ENCODE peak calls at places on chromosomes 13 and 19, in four cellular contexts. C is Peyer's patch, O is uterus, B is lower leg skin. V is an unnamed sample.

GRCh38 chr19:55464039-55464668 is 397 bp downstream of the C19orf85 start:
- DNase-seq in O (no peak), B (no peak), C (no peak), V (no peak)

GRCh38 chr13:75715598-75716523 is 79.7 kb downstream of the LMO7 start:
- DNase-seq in B (no peak), C (no peak), O (no peak), V (no peak)

GRCh38 chr19:12733369-12733896 is 1.1 kb downstream of the TRIR start:
- DNase-seq in B (no peak), O (no peak), C (peak), V (no peak)

GRCh38 chr13:100588350-100589177 is at the start of gene GGACT:
- DNase-seq in B (peak), C (peak), O (peak), V (peak)

GRCh38 chr19:16544468-16545231 is 2.4 kb upstream of the CHERP start:
- DNase-seq in B (no peak), C (no peak), O (no peak), V (no peak)

GRCh38 chr19:17610384-17610783 is 54.9 kb downstream of the COLGALT1 start:
- DNase-seq in O (no peak), C (no peak), B (no peak), V (no peak)

GRCh38 chr19:4524808-4525562 is 6.7 kb upstream of the PLIN4 start:
- DNase-seq in O (peak), C (peak), B (no peak), V (peak)

GRCh38 chr19:37905936-37906867 is at the start of gene WDR87:
- DNase-seq in O (peak), B (peak), C (peak), V (peak)

GRCh38 chr19:8141726-8142524 is 7.5 kb downstream of the FBN3 start:
- DNase-seq in O (no peak), B (no peak), C (no peak), V (no peak)

GRCh38 chr19:34732548-34733255 is 1.3 kb upstream of the ZNF181 start:
- DNase-seq in O (peak), B (no peak), C (no peak), V (no peak)

GRCh38 chr19:51811344-51811743 is 16.4 kb downstream of the FPR3 start:
- DNase-seq in B (no peak), O (no peak), C (no peak), V (no peak)

GRCh38 chr13:40139896-40140520 is 484.5 kb downstream of the COG6 start:
- DNase-seq in C (no peak), B (no peak), O (no peak), V (no peak)

GRCh38 chr13:96963786-96964475 is 30.3 kb downstream of the OXGR1 start:
- DNase-seq in O (no peak), B (no peak), C (no peak), V (no peak)

GRCh38 chr13:109214393-109214792 is 572.0 kb downstream of the IRS2 start:
- DNase-seq in B (no peak), C (no peak), O (no peak), V (no peak)

GRCh38 chr19:56477429-56478338 is 539 bp upstream of the ZNF667 start:
- DNase-seq in B (peak), O (peak), C (peak), V (no peak)

GRCh38 chr19:39679056-39679790 is 23.5 kb downstream of the LGALS16 start:
- DNase-seq in B (no peak), C (no peak), O (no peak), V (peak)

GRCh38 chr13:76711515-76712182 is 174.6 kb downstream of the KCTD12 start:
- DNase-seq in C (no peak), O (peak), B (no peak), V (no peak)

GRCh38 chr19:32037998-32038732 is 307.2 kb upstream of the ZNF507 start:
- DNase-seq in O (peak), C (no peak), B (no peak), V (no peak)

GRCh38 chr13:103009061-103009840 is 57.0 kb downstream of the SLC10A2 start:
- DNase-seq in C (no peak), B (no peak), O (no peak), V (no peak)

GRCh38 chr19:395467-395866 is 13.5 kb downstream of the C2CD4C start:
- DNase-seq in C (no peak), B (no peak), O (no peak), V (no peak)

GRCh38 chr19:46133777-46134231 is 9.3 kb upstream of the IGFL3 start:
- DNase-seq in B (no peak), O (no peak), C (no peak), V (no peak)

GRCh38 chr19:45162464-45163143 is 1.8 kb upstream of the NKPD1 start:
- DNase-seq in O (no peak), B (peak), C (no peak), V (no peak)

GRCh38 chr19:45103200-45103624 is 10.2 kb downstream of the PPP1R37 start:
- DNase-seq in C (peak), O (no peak), B (no peak), V (no peak)

GRCh38 chr19:55392820-55393219 is 7.1 kb downstream of the RPL28 start:
- DNase-seq in C (no peak), B (no peak), O (no peak), V (no peak)

GRCh38 chr13:36001561-36001960 is 129.6 kb downstream of the DCLK1 start:
- DNase-seq in C (no peak), O (no peak), B (no peak), V (no peak)
- TF ChIP-seq POLR2A in C (no peak), O (no peak), B (no peak), V (no peak)

GRCh38 chr19:48329167-48329891 is 4.0 kb downstream of the EMP3 start:
- DNase-seq in B (no peak), O (no peak), C (peak), V (no peak)
- TF ChIP-seq POLR2A in B (no peak), O (no peak), C (no peak), V (no peak)

DNA sequence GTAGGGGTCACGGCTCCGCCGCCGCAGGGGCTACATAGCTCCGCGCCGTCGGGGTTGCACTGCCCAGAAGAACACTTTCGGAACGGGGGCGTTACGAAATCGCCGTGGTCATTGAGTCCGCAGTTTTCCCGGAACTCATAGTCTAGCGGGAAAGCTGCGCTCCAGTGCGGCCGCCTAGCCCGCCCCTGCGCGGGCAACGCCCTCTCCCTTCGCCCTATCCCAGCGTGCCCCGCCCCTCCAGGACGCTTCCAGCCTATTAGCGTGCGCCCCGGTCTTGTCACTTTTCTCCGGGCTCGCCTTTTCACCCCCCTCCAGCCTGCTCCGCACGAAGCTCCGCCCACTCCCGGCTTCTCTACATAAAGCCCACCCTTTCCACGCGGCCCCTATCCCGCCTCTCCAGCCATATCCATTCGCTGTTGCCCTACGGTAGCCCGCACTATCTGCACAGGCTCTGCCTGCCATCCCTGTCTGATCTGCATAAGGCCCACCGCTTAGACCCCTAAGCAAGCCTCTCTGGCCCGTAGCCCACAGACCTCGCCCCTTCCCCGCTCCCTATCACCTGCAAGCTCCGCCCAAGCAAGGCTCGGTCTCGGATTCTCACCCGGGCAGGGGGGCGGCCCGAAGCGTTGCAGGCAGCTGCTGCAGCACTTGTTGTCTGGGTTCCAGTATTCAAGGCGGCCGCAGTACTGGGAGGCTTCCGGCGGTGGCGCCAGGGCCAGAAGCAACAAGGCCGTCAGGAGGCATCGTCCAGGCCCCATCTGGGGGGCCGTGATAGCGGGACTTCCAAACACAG is 1.6 kb downstream of the IGFLR1 start:
- DNase-seq in O (peak), B (peak), C (peak), V (peak)
- TF ChIP-seq POLR2A in O (peak), B (no peak), C (peak), V (peak)

GRCh38 chr13:114130708-114131580 is 1.5 kb downstream of the RASA3 start:
- DNase-seq in O (peak), B (no peak), C (peak), V (peak)
- TF ChIP-seq POLR2A in O (no peak), B (no peak), C (no peak), V (no peak)

DNA sequence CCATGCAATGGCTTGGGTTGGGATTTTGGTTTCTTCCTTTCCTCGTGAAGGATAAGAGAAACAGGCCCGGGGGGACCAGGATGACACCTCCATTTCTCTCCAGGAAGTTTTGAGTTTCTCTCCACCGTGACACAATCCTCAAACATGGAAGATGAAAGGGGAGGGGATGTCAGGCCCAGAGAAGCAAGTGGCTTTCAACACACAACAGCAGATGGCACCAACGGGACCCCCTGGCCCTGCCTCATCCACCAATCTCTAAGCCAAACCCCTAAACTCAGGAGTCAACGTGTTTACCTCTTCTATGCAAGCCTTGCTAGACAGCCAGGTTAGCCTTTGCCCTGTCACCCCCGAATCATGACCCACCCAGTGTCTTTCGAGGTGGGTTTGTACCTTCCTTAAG is 24.1 kb downstream of the SPC24 start:
- DNase-seq in B (no peak), O (no peak), C (no peak), V (no peak)
- TF ChIP-seq POLR2A in B (no peak), O (no peak), C (no peak), V (no peak)

GRCh38 chr19:2046046-2046907 is 4.8 kb downstream of the MKNK2 start:
- DNase-seq in B (peak), C (no peak), O (no peak), V (no peak)

GRCh38 chr19:2047076-2047448 is 4.0 kb downstream of the MKNK2 start:
- DNase-seq in B (no peak), C (no peak), O (no peak), V (no peak)

GRCh38 chr19:2048104-2048958 is 2.7 kb downstream of the MKNK2 start:
- DNase-seq in O (no peak), C (no peak), B (no peak), V (no peak)

GRCh38 chr19:2048959-2049740 is 1.9 kb downstream of the MKNK2 start:
- DNase-seq in O (no peak), B (no peak), C (no peak), V (no peak)

DNA sequence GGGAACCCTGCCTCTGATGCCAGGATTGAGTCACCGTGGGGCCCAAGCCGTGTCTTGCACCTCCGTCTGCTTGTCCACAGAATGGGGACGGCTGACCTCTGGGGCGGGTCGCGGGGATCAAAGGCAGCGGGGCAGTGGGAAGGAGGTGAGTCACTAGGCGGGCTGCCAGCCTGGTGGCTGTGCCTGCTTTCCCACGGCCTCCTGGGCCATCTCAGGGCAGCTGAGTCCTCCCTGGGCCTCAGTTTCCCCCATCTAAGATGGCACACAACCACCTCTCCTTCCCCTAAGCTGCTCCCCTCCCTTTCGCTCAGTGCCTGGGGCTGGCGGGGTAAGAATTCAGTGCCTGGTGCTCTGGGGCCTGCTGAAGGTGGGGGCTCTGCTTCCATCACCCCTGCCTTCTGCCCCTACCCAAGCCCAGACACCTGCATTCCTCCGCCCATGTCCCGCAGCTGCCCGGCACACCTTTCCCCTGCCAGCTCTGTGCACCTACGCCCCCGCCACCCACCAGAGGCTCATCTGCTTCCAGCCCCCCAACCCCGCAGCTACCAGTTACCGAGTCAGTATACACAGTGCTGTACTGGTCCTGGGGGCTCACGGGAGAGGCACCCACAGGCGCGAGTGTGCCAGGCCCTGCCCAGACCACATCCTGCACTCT is 3.5 kb downstream of the MKNK2 start:
- DNase-seq in B (no peak), C (no peak), O (no peak), V (no peak)
- TF ChIP-seq POLR2A in B (no peak), C (no peak), O (no peak), V (no peak)

DNA sequence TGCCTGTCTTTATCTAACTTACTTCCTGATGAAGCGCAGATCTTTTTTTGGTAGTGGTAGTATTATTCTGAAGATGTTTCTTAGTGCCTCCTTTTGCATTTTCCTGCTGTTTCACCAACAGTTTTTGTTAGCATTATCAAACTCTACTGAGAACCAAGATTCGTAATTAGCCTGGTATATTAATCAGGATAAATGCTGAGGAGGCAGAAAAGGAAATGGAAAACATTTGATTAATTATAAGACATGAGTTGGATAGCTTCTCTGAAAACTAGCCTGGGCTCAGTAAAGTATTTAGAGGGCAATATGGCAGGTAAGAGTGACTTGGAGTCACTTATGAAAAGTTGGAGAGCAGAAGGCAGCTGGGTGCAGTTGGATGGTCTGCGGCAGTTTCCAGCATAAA is 7.1 kb upstream of the TNFRSF19 start:
- DNase-seq in B (no peak), C (no peak), O (no peak), V (no peak)
- TF ChIP-seq POLR2A in B (no peak), C (no peak), O (no peak), V (no peak)

GRCh38 chr13:21318891-21319532 is 140.1 kb downstream of the ZDHHC20 start:
- DNase-seq in C (no peak), O (no peak), B (no peak), V (no peak)
- TF ChIP-seq POLR2A in C (no peak), O (no peak), B (no peak), V (no peak)

V was measured in GM12891.